ENCODE peak calls at places on chromosomes 5 and 9, in ten cellular contexts. C, R, N, S, Y, I, H, A, O and M are unnamed samples. For H3K36me3, the result is how much of the 10 kb centered on the place peaks cover.

GRCh38 chr5:154947778-154948177 is 6.9 kb downstream of the MRPL22 start:
- DNase-seq in A (no peak), R (no peak), C (no peak), Y (no peak), N (no peak), S (no peak), O (no peak), H (no peak), I (no peak), M (no peak)

GRCh38 chr5:15621094-15621493 is 121.1 kb downstream of the FBXL7 start:
- DNase-seq in A (no peak), O (no peak), H (no peak), S (no peak), R (no peak), N (no peak), I (no peak), Y (no peak), C (no peak), M (no peak)

GRCh38 chr5:144467795-144468194 is 297.1 kb downstream of the KCTD16 start:
- DNase-seq in A (no peak), I (no peak), Y (no peak), S (no peak), N (no peak), R (peak), O (peak), H (peak), C (no peak), M (no peak)

GRCh38 chr5:93092349-93093105 is 488.5 kb downstream of the NR2F1-AS1 start:
- DNase-seq in O (no peak), I (no peak), A (no peak), R (no peak), S (no peak), N (no peak), C (no peak), Y (no peak), H (no peak), M (no peak)

GRCh38 chr5:65262590-65263189 is 219.0 kb downstream of the ADAMTS6 start:
- DNase-seq in A (no peak), S (no peak), H (no peak), R (no peak), Y (no peak), O (no peak), N (no peak), I (no peak), C (peak), M (no peak)

GRCh38 chr5:126998201-126998631 is 32.1 kb downstream of the MARCHF3 start:
- DNase-seq in R (no peak), H (peak), I (peak), S (no peak), O (no peak), N (no peak), Y (no peak), A (no peak), C (no peak), M (no peak)

GRCh38 chr5:153974131-153974812 is 64.4 kb downstream of the FAM114A2 start:
- DNase-seq in S (no peak), C (no peak), N (no peak), A (no peak), O (peak), I (no peak), H (peak), Y (peak), R (no peak), M (no peak)

GRCh38 chr5:151742870-151743294 is 15.5 kb downstream of the ATOX1 start:
- DNase-seq in Y (peak), C (peak), H (peak), S (no peak), N (no peak), I (no peak), A (no peak), R (peak), O (peak), M (peak)

GRCh38 chr9:116661037-116661954 is 25.8 kb upstream of the TRIM32 start:
- DNase-seq in C (peak), O (peak), I (no peak), N (peak), R (no peak), A (no peak), Y (peak), H (peak), S (peak), M (no peak)

GRCh38 chr5:127650022-127650421 is 1.1 kb downstream of the CTXN3 start:
- DNase-seq in S (no peak), I (no peak), O (no peak), H (no peak), C (no peak), A (no peak), Y (peak), R (no peak), N (no peak), M (peak)

GRCh38 chr5:174726916-174727793 is 2.8 kb downstream of the MSX2 start:
- DNase-seq in A (no peak), H (no peak), Y (no peak), S (no peak), R (no peak), I (no peak), N (no peak), C (no peak), O (no peak), M (peak)

GRCh38 chr5:174727794-174728662 is 3.6 kb downstream of the MSX2 start:
- DNase-seq in O (no peak), A (no peak), Y (no peak), C (no peak), H (no peak), R (no peak), S (no peak), I (no peak), N (no peak), M (peak)

GRCh38 chr5:174724484-174725260 is at the start of gene MSX2:
- DNase-seq in N (peak), Y (peak), S (peak), A (peak), H (peak), I (peak), R (peak), O (peak), C (peak), M (peak)

GRCh38 chr5:174725261-174725990 is 1.0 kb downstream of the MSX2 start:
- DNase-seq in N (no peak), Y (no peak), H (no peak), S (no peak), A (no peak), I (no peak), O (no peak), R (no peak), C (no peak), M (no peak)

DNA sequence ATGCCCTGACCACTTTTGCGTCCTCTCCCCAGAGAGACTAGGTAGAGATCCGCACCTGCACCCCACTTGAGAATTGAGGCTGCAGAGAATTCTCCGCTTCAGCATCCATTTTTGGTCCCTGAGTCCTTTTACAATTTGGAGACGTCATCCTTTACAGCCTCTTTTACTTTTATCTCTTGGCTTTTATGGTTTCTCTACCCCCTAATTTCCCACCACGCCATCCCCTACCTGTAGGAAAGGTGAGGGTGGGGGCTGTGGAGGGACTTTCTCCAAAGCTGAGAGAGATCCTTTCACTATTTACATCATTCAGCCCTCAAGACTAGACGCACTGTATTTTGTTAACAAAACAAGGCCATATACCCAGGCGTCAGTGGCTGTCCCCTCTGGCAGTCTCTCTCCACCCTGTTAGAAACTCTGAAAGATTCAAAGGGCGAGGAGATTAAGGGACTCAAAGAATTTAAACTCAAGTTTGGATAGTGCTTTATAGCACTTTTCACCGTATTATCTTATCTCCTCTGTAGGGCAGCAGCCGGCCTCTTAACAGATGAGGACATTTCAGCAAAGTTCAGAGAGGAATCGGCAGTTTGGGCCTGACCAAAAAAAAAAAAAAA is 1.7 kb downstream of the MSX2 start:
- DNase-seq in C (no peak), O (no peak), A (no peak), I (no peak), N (no peak), R (no peak), Y (no peak), H (no peak), S (no peak), M (peak)
- TF ChIP-seq POLR2A in C (no peak), O (no peak), A (no peak), I (no peak), N (no peak), R (no peak), Y (no peak), H (no peak), S (no peak), M (no peak)

DNA sequence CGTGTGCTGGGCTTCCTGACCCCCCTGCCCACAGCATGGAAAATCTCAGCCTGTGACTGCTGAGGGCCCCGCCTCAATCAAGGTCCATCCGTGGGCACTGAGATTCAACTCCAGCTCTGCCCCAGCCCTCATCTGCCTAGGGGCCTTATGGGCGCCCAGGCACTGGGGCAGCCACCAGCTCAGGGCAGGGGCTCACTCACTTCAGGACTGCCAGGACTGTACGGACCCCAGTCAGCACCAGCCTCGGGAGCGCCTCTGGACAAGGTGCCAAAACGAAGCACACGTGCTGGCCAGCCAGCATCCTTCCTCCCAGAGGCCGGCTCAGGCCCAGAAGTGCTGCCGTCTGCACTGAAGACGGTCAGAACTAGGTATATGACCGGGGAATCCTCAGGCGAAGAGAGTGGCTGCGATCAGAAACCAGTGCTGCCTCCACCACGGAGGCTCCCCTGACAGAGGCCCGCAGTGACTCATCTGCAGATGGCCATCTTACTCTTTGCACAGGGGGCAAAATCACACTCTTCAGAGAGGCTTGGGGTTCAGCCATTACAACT is 19.6 kb downstream of the CLPTM1L start:
- DNase-seq in H (no peak), O (no peak), R (no peak), I (no peak), A (peak), Y (no peak), N (no peak), S (no peak), C (no peak), M (peak)
- H3K36me3 ChIP-seq in H (under half), O (under half), R (half or more), I (under half), A (half or more), Y (under half), N (half or more), S (under half), C (under half), M (under half)

DNA sequence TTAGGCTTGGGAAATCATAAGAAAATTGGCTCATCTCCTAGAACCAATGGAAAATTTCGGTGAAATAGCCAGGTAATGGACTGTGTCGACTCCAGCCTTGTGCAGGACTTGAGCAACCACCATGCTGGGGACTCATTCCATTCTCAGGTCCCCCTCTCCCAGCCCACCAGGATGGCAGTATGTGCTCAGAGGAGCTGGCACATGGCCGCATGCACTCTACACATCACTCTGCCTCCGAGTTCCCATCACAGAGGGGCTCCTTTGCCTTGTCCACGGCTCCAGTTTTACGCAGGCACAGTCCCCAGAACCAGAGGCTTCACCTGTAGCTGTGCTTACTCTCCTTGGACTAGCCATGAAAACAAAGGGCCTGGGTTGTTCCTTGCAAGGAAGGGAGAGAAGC is 149.3 kb downstream of the PAX5 start:
- DNase-seq in S (no peak), R (no peak), H (no peak), I (no peak), C (no peak), N (no peak), O (no peak), Y (no peak), A (peak), M (no peak)
- TF ChIP-seq POLR2A in S (no peak), R (no peak), H (no peak), I (no peak), C (no peak), N (no peak), O (no peak), Y (no peak), A (no peak), M (no peak)

GRCh38 chr5:150394103-150394502 is 18.6 kb downstream of the CD74 start:
- DNase-seq in H (no peak), Y (no peak), R (no peak), S (no peak), O (no peak), N (no peak), C (no peak), A (no peak), I (no peak), M (no peak)

GRCh38 chr5:150394912-150395689 is 17.6 kb downstream of the CD74 start:
- DNase-seq in N (no peak), R (no peak), O (no peak), I (no peak), S (no peak), C (no peak), H (no peak), A (no peak), Y (no peak), M (no peak)

GRCh38 chr5:150389759-150390256 is 22.9 kb downstream of the CD74 start:
- DNase-seq in N (no peak), O (no peak), I (no peak), H (no peak), Y (no peak), A (no peak), R (no peak), S (no peak), C (no peak), M (no peak)

GRCh38 chr5:150391064-150391834 is 21.5 kb downstream of the CD74 start:
- DNase-seq in C (no peak), S (no peak), H (no peak), Y (no peak), I (no peak), R (no peak), N (no peak), A (no peak), O (no peak), M (no peak)

GRCh38 chr5:150392680-150393079 is 20.0 kb downstream of the CD74 start:
- DNase-seq in S (no peak), R (no peak), N (no peak), Y (no peak), I (no peak), C (no peak), H (no peak), A (no peak), O (no peak), M (no peak)
- H3K36me3 ChIP-seq in S (under half), R (under half), N (half or more), Y (under half), I (half or more), C (under half), H (under half), A (half or more), O (under half), M (under half)

GRCh38 chr9:71769175-71770165 is 1.2 kb upstream of the CEMIP2 start:
- DNase-seq in I (peak), Y (peak), C (peak), R (peak), H (peak), N (peak), O (peak), A (peak), S (peak), M (peak)

GRCh38 chr9:71765693-71766092 is 2.6 kb downstream of the CEMIP2 start:
- DNase-seq in R (no peak), C (no peak), H (no peak), A (no peak), I (no peak), S (no peak), O (no peak), N (no peak), Y (no peak), M (no peak)

GRCh38 chr9:71767421-71768321 is 642 bp downstream of the CEMIP2 start:
- DNase-seq in H (peak), Y (peak), O (no peak), R (peak), I (no peak), C (peak), A (peak), N (peak), S (no peak), M (peak)

GRCh38 chr9:71766663-71767062 is 1.6 kb downstream of the CEMIP2 start:
- DNase-seq in I (no peak), Y (no peak), H (no peak), C (no peak), R (no peak), N (no peak), O (no peak), S (no peak), A (no peak), M (no peak)

DNA sequence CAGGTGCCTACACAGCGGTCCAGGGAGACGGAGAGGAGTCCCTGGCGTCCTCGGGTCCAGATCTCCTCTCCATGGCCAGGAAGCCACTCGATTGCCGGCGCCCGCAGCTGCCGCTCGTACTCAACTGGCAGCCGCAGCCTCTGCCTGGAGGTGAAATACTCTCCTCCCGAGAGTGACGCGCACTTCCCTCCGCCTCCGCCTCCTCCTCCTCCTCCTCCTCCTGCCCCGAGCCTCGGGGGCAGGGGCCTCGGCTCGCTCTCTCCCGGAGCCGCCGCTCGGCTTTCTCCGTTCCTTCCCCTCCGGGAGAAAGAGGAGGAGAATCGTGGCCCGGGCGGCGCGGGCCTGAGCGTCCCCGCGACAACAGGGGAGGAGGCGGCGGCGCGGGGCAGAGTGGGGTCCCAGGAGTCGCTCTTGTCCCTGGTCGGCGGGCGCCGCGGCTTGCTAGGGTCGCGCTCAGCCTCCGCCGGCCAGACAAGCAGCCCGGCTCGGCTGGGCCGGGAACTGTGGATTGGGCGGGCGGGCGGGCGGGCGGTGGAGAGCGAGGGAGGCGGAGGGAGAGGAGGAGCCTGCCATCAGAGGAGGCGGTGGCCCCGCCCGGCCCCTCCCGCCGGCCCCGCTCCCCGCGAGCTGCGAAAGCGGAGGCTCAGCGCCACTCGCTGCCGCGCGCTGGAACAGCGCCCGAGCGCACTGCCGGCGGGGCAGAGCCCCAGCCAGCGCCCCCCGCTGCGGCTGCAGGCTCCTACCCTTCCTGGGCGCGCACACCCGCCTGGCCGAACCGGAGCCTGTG is at the start of gene CEMIP2:
- DNase-seq in I (peak), H (peak), C (peak), R (peak), Y (peak), O (peak), N (peak), S (peak), A (peak), M (peak)
- TF ChIP-seq POLR2A in I (peak), H (peak), C (peak), R (peak), Y (peak), O (peak), N (peak), S (peak), A (peak), M (peak)

GRCh38 chr5:36160617-36161016 is 8.7 kb downstream of the SKP2 start:
- DNase-seq in N (no peak), A (no peak), Y (no peak), H (no peak), C (no peak), R (peak), I (no peak), O (no peak), S (no peak), M (no peak)

GRCh38 chr5:36161317-36161716 is 9.4 kb downstream of the SKP2 start:
- DNase-seq in I (no peak), S (no peak), N (no peak), H (no peak), A (no peak), Y (no peak), O (no peak), R (no peak), C (no peak), M (no peak)

GRCh38 chr5:36168737-36169136 is 16.8 kb downstream of the SKP2 start:
- DNase-seq in R (no peak), S (no peak), Y (no peak), N (no peak), I (no peak), H (no peak), O (no peak), A (no peak), C (no peak), M (no peak)

GRCh38 chr5:36162810-36163486 is 11.0 kb downstream of the SKP2 start:
- DNase-seq in Y (no peak), R (no peak), O (no peak), H (no peak), I (no peak), C (no peak), S (no peak), A (no peak), N (no peak), M (no peak)

GRCh38 chr5:36164461-36164860 is 12.6 kb downstream of the SKP2 start:
- DNase-seq in Y (no peak), H (no peak), S (no peak), I (no peak), C (no peak), R (no peak), O (no peak), A (no peak), N (no peak), M (no peak)
- H3K36me3 ChIP-seq in Y (under half), H (under half), S (under half), I (half or more), C (under half), R (under half), O (under half), A (half or more), N (half or more), M (half or more)